ENCODE peak calls at places on chromosomes 11 and 22, in five cellular contexts. Q, P, R, O and M are unnamed samples.

GRCh38 chr11:34653851-34654490 is 33.1 kb downstream of the EHF start:
- DNase-seq in Q (peak; percentile 99), P (no peak), R (peak; percentile 11), O (peak; percentile 50), M (no peak)

GRCh38 chr11:133955091-133955846 is 1.5 kb downstream of the IGSF9B start:
- DNase-seq in Q (no peak), P (peak; percentile 62), R (peak; percentile 47), O (no peak), M (peak; percentile 75)

GRCh38 chr11:15770798-15771414 is 585.4 kb downstream of the SOX6 start:
- DNase-seq in Q (peak; percentile 52), P (peak; percentile 77), R (peak; percentile 61), O (peak; percentile 74), M (no peak)

GRCh38 chr11:35981581-35981980 is 37.7 kb downstream of the LDLRAD3 start:
- DNase-seq in Q (no peak), P (no peak), R (no peak), O (no peak), M (no peak)

GRCh38 chr11:59898046-59898445 is 19.5 kb downstream of the OOSP3 start:
- DNase-seq in Q (no peak), P (peak; percentile 3), R (no peak), O (no peak), M (no peak)

GRCh38 chr22:24407278-24407665 is 20.1 kb upstream of the ADORA2A start:
- DNase-seq in Q (no peak), P (peak; percentile 23), R (no peak), O (no peak), M (peak; percentile 63)

GRCh38 chr11:63534076-63534475 is 2.5 kb upstream of the PLAAT4 start:
- DNase-seq in Q (no peak), P (no peak), R (no peak), O (no peak), M (no peak)

GRCh38 chr11:95299078-95299611 is 68.1 kb upstream of the SESN3 start:
- DNase-seq in Q (no peak), P (no peak), R (no peak), O (no peak), M (no peak)

GRCh38 chr22:48444320-48445112 is 1383.2 kb downstream of the BRD1 start:
- DNase-seq in Q (no peak), P (no peak), R (no peak), O (no peak), M (no peak)

GRCh38 chr11:20161923-20162322 is 1.6 kb upstream of the DBX1 start:
- DNase-seq in Q (no peak), P (peak; percentile 37), R (peak; percentile 29), O (no peak), M (no peak)

GRCh38 chr22:27669798-27670599 is 131.6 kb downstream of the MN1 start:
- DNase-seq in Q (no peak), P (peak; percentile 35), R (no peak), O (no peak), M (no peak)

GRCh38 chr22:41501209-41501608 is 32.3 kb downstream of the ACO2 start:
- DNase-seq in Q (no peak), P (peak; percentile 53), R (peak; percentile 44), O (peak; percentile 52), M (no peak)

GRCh38 chr22:31881867-31882266 is 62.5 kb upstream of the YWHAH start:
- DNase-seq in Q (no peak), P (no peak), R (no peak), O (no peak), M (no peak)

GRCh38 chr11:115580416-115580815 is 76.2 kb upstream of the CADM1 start:
- DNase-seq in Q (no peak), P (no peak), R (no peak), O (no peak), M (no peak)

GRCh38 chr11:115579181-115579825 is 75.1 kb upstream of the CADM1 start:
- DNase-seq in Q (no peak), P (no peak), R (no peak), O (no peak), M (no peak)

GRCh38 chr11:115578275-115578674 is 74.1 kb upstream of the CADM1 start:
- DNase-seq in Q (no peak), P (no peak), R (no peak), O (no peak), M (no peak)

GRCh38 chr11:115577701-115578100 is 73.5 kb upstream of the CADM1 start:
- DNase-seq in Q (no peak), P (no peak), R (no peak), O (no peak), M (no peak)

GRCh38 chr11:115576606-115577005 is 72.4 kb upstream of the CADM1 start:
- DNase-seq in Q (no peak), P (no peak), R (no peak), O (no peak), M (no peak)
- H3K4me1 ChIP-seq in Q (peaks cover 1% of the 10 kb centered on the region), P (peaks cover 21% of the 10 kb centered on the region), R (peaks cover 19% of the 10 kb centered on the region), O (no peaks in the 10 kb centered on the region), M (peaks cover 6% of the 10 kb centered on the region)

GRCh38 chr11:67282876-67283371 is 6.2 kb upstream of the ANKRD13D start:
- DNase-seq in Q (no peak), P (no peak), R (no peak), O (no peak), M (no peak)
- H3K36me3 ChIP-seq in Q (peaks cover 69% of the 10 kb centered on the region), P (peaks cover 7% of the 10 kb centered on the region), R (no peaks in the 10 kb centered on the region), O (peaks cover 86% of the 10 kb centered on the region), M (peaks cover 82% of the 10 kb centered on the region)

GRCh38 chr11:30545507-30545906 is 40.6 kb downstream of the MPPED2 start:
- DNase-seq in Q (no peak), P (no peak), R (no peak), O (no peak), M (no peak)

GRCh38 chr11:30549565-30549964 is 36.6 kb downstream of the MPPED2 start:
- DNase-seq in Q (no peak), P (no peak), R (no peak), O (no peak), M (no peak)

GRCh38 chr11:30546334-30546733 is 39.8 kb downstream of the MPPED2 start:
- DNase-seq in Q (no peak), P (peak; percentile 79), R (no peak), O (no peak), M (no peak)
- H3K27ac ChIP-seq in Q (no peak overlapping the region), P (peak overlapping the region; percentile 3), R (no peak overlapping the region), O (no peak overlapping the region), M (no peak overlapping the region)

GRCh38 chr22:43128116-43128515 is 15.1 kb downstream of the MCAT start:
- DNase-seq in Q (no peak), P (no peak), R (no peak), O (no peak), M (no peak)
- H3K4me1 ChIP-seq in Q (peaks cover 12% of the 10 kb centered on the region), P (no peaks in the 10 kb centered on the region), R (peaks cover 17% of the 10 kb centered on the region), O (peaks cover 6% of the 10 kb centered on the region), M (peaks cover 16% of the 10 kb centered on the region)

GRCh38 chr11:3021125-3021524 is 29.0 kb upstream of the NAP1L4 start:
- DNase-seq in Q (peak; percentile 16), P (peak; percentile 78), R (peak; percentile 81), O (peak; percentile 35), M (no peak)
- H3K36me3 ChIP-seq in Q (peaks cover 66% of the 10 kb centered on the region), P (peaks cover 47% of the 10 kb centered on the region), R (no peaks in the 10 kb centered on the region), O (peaks cover 53% of the 10 kb centered on the region), M (peaks cover 21% of the 10 kb centered on the region)

GRCh38 chr22:20085651-20086050 is 5.6 kb downstream of the DGCR8 start:
- DNase-seq in Q (no peak), P (no peak), R (no peak), O (no peak), M (no peak)

GRCh38 chr22:20086763-20087162 is 6.7 kb downstream of the DGCR8 start:
- DNase-seq in Q (no peak), P (no peak), R (no peak), O (no peak), M (no peak)

GRCh38 chr22:20087319-20088262 is 7.5 kb downstream of the DGCR8 start:
- DNase-seq in Q (no peak), P (no peak), R (no peak), O (no peak), M (no peak)

GRCh38 chr22:20084547-20085413 is 4.7 kb downstream of the DGCR8 start:
- DNase-seq in Q (no peak), P (peak; percentile 89), R (peak; percentile 79), O (peak; percentile 34), M (no peak)

DNA sequence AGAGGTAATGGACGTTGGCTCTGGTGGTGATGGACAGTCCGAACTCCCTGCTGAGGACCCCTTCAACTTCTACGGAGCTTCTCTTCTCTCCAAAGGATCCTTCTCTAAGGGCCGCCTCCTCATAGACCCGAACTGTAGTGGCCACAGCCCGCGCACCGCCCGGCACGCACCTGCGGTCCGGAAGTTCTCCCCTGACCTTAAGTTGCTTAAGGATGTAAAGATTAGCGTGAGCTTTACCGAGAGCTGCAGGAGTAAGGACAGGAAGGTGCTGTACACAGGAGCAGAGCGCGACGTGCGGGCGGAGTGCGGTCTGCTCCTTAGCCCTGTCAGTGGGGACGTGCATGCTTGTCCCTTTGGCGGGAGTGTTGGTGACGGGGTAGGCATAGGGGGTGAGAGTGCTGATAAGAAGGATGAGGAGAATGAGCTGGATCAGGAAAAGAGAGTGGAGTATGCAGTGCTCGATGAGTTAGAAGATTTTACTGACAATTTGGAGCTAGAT is 6.1 kb downstream of the DGCR8 start:
- DNase-seq in Q (no peak), P (no peak), R (no peak), O (no peak), M (no peak)
- H3K27ac ChIP-seq in Q (no peak overlapping the region), P (no peak overlapping the region), R (no peak overlapping the region), O (no peak overlapping the region), M (no peak overlapping the region)

GRCh38 chr11:12127206-12127898 is 17.0 kb downstream of the MICAL2 start:
- DNase-seq in Q (no peak), P (no peak), R (no peak), O (no peak), M (no peak)

GRCh38 chr11:12124306-12124705 is 13.9 kb downstream of the MICAL2 start:
- DNase-seq in Q (no peak), P (no peak), R (no peak), O (no peak), M (no peak)

GRCh38 chr11:12126352-12127019 is 16.1 kb downstream of the MICAL2 start:
- DNase-seq in Q (peak; percentile 93), P (no peak), R (no peak), O (no peak), M (no peak)

GRCh38 chr11:12123799-12124198 is 13.4 kb downstream of the MICAL2 start:
- DNase-seq in Q (peak; percentile 55), P (no peak), R (no peak), O (no peak), M (no peak)

GRCh38 chr11:12125609-12126149 is 15.3 kb downstream of the MICAL2 start:
- DNase-seq in Q (peak; percentile 65), P (no peak), R (no peak), O (no peak), M (no peak)
- H3K4me1 ChIP-seq in Q (peaks cover 49% of the 10 kb centered on the region), P (no peaks in the 10 kb centered on the region), R (peaks cover 3% of the 10 kb centered on the region), O (no peaks in the 10 kb centered on the region), M (peaks cover 51% of the 10 kb centered on the region)